ENCODE peak calls at places on chromosomes 13 and 19, in four cellular contexts. One of them, this sample, is unnamed.

GRCh38 chr13:106471957-106472543 is 63.4 kb downstream of the EFNB2 start:
- DNase-seq in omental fat pad: peak
- DNase-seq in cardiac fibroblast: peak
- DNase-seq in CD4-positive, alpha-beta T cell: no peak
- DNase-seq in this sample: no peak

GRCh38 chr13:113666324-113666660 is 727 bp upstream of the GRK1 start:
- DNase-seq in omental fat pad: no peak
- DNase-seq in cardiac fibroblast: no peak
- DNase-seq in CD4-positive, alpha-beta T cell: no peak
- DNase-seq in this sample: peak

GRCh38 chr13:109859216-109859835 is 72.9 kb upstream of the IRS2 start:
- DNase-seq in omental fat pad: no peak
- DNase-seq in cardiac fibroblast: no peak
- DNase-seq in CD4-positive, alpha-beta T cell: no peak
- DNase-seq in this sample: no peak

GRCh38 chr19:55210120-55210493 is 806 bp upstream of the PTPRH start:
- DNase-seq in omental fat pad: no peak
- DNase-seq in cardiac fibroblast: peak
- DNase-seq in CD4-positive, alpha-beta T cell: no peak
- DNase-seq in this sample: no peak

GRCh38 chr19:21848706-21849105 is 12.7 kb upstream of the ZNF43 start:
- DNase-seq in omental fat pad: no peak
- DNase-seq in cardiac fibroblast: peak
- DNase-seq in CD4-positive, alpha-beta T cell: no peak
- DNase-seq in this sample: no peak

GRCh38 chr13:104086759-104087158 is 1020.5 kb upstream of the SLC10A2 start:
- DNase-seq in omental fat pad: no peak
- DNase-seq in cardiac fibroblast: peak
- DNase-seq in CD4-positive, alpha-beta T cell: no peak
- DNase-seq in this sample: no peak

GRCh38 chr13:40064154-40064713 is 408.8 kb downstream of the COG6 start:
- DNase-seq in omental fat pad: no peak
- DNase-seq in cardiac fibroblast: no peak
- DNase-seq in CD4-positive, alpha-beta T cell: no peak
- DNase-seq in this sample: no peak

GRCh38 chr13:49560270-49561063 is 24.9 kb downstream of the RCBTB1 start:
- DNase-seq in omental fat pad: no peak
- DNase-seq in cardiac fibroblast: peak
- DNase-seq in CD4-positive, alpha-beta T cell: no peak
- DNase-seq in this sample: no peak

GRCh38 chr13:70729369-70729768 is 621.1 kb upstream of the KLHL1 start:
- DNase-seq in omental fat pad: no peak
- DNase-seq in cardiac fibroblast: no peak
- DNase-seq in CD4-positive, alpha-beta T cell: no peak
- DNase-seq in this sample: no peak

GRCh38 chr13:70723732-70724131 is 615.5 kb upstream of the KLHL1 start:
- DNase-seq in omental fat pad: no peak
- DNase-seq in cardiac fibroblast: no peak
- DNase-seq in CD4-positive, alpha-beta T cell: no peak
- DNase-seq in this sample: no peak
- TF ChIP-seq CTCF in omental fat pad: no peak
- TF ChIP-seq CTCF in cardiac fibroblast: no peak
- TF ChIP-seq CTCF in CD4-positive, alpha-beta T cell: no peak
- TF ChIP-seq CTCF in this sample: no peak

GRCh38 chr19:52274191-52274590 is 4.8 kb downstream of the ZNF766 start:
- DNase-seq in omental fat pad: no peak
- DNase-seq in cardiac fibroblast: no peak
- DNase-seq in CD4-positive, alpha-beta T cell: no peak
- DNase-seq in this sample: no peak
- TF ChIP-seq CTCF in omental fat pad: no peak
- TF ChIP-seq CTCF in cardiac fibroblast: no peak
- TF ChIP-seq CTCF in CD4-positive, alpha-beta T cell: no peak
- TF ChIP-seq CTCF in this sample: no peak

GRCh38 chr19:35139618-35139943 is 957 bp downstream of the FXYD1 start:
- DNase-seq in omental fat pad: no peak
- DNase-seq in cardiac fibroblast: no peak
- DNase-seq in CD4-positive, alpha-beta T cell: no peak
- DNase-seq in this sample: no peak
- TF ChIP-seq CTCF in omental fat pad: no peak
- TF ChIP-seq CTCF in cardiac fibroblast: no peak
- TF ChIP-seq CTCF in CD4-positive, alpha-beta T cell: no peak
- TF ChIP-seq CTCF in this sample: no peak

GRCh38 chr13:60134376-60134775 is 29.4 kb downstream of the DIAPH3 start:
- DNase-seq in omental fat pad: no peak
- DNase-seq in cardiac fibroblast: peak
- DNase-seq in CD4-positive, alpha-beta T cell: no peak
- DNase-seq in this sample: no peak
- TF ChIP-seq CTCF in omental fat pad: no peak
- TF ChIP-seq CTCF in cardiac fibroblast: peak
- TF ChIP-seq CTCF in CD4-positive, alpha-beta T cell: no peak
- TF ChIP-seq CTCF in this sample: no peak

GRCh38 chr19:40502647-40503046 is 35.8 kb downstream of the SPTBN4 start:
- DNase-seq in omental fat pad: no peak
- DNase-seq in cardiac fibroblast: peak
- DNase-seq in CD4-positive, alpha-beta T cell: no peak
- DNase-seq in this sample: no peak
- TF ChIP-seq CTCF in omental fat pad: no peak
- TF ChIP-seq CTCF in cardiac fibroblast: peak
- TF ChIP-seq CTCF in CD4-positive, alpha-beta T cell: no peak
- TF ChIP-seq CTCF in this sample: no peak

DNA sequence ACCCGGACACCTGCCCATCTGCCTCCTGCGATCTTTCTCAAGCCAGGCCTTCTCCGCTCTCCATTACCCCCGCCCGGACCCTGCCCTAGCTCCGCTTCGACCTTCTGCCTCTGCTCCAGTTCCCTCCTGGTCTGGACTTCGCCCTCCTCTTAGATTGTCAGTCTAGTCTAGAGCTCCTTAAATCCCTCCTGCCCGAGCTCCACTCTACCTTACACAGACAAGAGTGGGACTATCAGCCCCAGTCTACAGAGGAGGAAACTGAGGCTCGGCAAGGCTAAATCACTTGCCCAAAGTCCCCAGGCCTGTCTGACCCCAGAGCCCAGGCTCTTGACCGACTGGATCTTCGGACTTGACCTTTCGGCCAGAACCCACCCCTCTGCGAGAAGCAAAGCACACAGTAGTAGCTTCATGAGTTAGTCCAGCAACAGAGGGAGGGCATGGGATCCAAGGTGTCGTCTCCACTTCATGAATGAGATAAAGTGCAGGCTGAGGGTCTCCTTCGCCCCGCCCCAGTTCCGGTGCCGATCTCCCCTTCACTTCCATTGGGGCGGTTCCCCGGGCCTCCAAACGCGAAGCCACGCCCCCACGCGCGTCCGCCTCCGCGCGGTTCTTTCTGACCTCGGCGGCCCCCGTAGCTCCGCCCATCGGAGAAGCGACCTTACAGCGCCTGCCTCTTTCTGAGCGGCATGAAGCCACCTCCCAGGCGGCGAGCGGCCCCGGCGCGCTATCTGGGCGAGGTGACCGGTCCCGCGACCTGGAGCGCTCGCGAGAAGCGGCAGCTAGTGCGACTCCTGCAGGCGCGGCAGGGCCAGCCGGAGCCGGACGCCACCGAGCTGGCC is at the start of gene SNAPC2:
- DNase-seq in omental fat pad: peak
- DNase-seq in cardiac fibroblast: peak
- DNase-seq in CD4-positive, alpha-beta T cell: peak
- DNase-seq in this sample: peak
- TF ChIP-seq CTCF in omental fat pad: no peak
- TF ChIP-seq CTCF in cardiac fibroblast: no peak
- TF ChIP-seq CTCF in CD4-positive, alpha-beta T cell: no peak
- TF ChIP-seq CTCF in this sample: peak

DNA sequence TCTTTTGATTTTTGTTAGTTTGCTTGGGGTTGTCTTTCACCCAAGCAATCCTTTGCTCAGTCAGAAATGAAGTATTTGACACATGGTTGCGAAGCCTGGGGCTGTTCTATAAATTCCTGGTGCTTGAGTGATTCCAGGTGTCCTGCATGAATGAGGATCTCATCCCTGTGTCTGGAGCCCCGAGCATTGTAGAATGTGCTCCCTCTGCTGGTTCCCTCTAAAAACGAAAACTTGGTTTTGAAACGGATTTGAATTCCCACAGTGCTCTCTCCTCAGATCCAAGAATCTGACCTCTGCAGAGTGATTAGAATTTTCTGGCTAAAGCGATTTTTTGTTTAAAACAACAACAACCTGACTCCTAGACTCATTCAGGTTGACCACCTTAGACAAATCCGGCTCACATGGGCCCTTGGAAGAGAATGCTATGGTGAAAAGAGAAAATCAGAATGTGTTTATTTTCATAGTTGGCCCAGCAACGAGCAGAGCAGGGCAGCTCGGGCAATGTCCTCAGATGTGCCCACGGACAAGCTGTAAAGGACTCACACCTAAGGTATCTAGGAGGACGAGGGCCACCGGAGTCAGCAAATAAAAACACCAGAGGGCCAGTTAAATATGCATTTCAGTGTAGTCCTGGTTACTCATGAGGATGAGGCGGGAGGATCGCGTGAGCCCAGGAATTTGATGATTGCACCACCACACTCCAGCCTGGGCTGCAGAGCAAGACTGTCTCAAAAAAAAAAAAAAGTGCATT is 8.7 kb upstream of the ATP12A start:
- DNase-seq in omental fat pad: peak
- DNase-seq in cardiac fibroblast: peak
- DNase-seq in CD4-positive, alpha-beta T cell: no peak
- DNase-seq in this sample: peak
- TF ChIP-seq CTCF in omental fat pad: no peak
- TF ChIP-seq CTCF in cardiac fibroblast: peak
- TF ChIP-seq CTCF in CD4-positive, alpha-beta T cell: peak
- TF ChIP-seq CTCF in this sample: peak

GRCh38 chr19:44947041-44947581 is 1.3 kb downstream of the APOC2 start:
- DNase-seq in omental fat pad: no peak
- DNase-seq in cardiac fibroblast: no peak
- DNase-seq in CD4-positive, alpha-beta T cell: no peak
- DNase-seq in this sample: no peak

GRCh38 chr19:44942067-44942571 is at the start of gene APOC4:
- DNase-seq in omental fat pad: no peak
- DNase-seq in cardiac fibroblast: no peak
- DNase-seq in CD4-positive, alpha-beta T cell: no peak
- DNase-seq in this sample: no peak

GRCh38 chr19:44948237-44948636 is 2.4 kb downstream of the APOC2 start:
- DNase-seq in omental fat pad: no peak
- DNase-seq in cardiac fibroblast: no peak
- DNase-seq in CD4-positive, alpha-beta T cell: no peak
- DNase-seq in this sample: no peak

GRCh38 chr19:44939668-44940067 is 2.4 kb upstream of the APOC4 start:
- DNase-seq in omental fat pad: no peak
- DNase-seq in cardiac fibroblast: no peak
- DNase-seq in CD4-positive, alpha-beta T cell: no peak
- DNase-seq in this sample: no peak

DNA sequence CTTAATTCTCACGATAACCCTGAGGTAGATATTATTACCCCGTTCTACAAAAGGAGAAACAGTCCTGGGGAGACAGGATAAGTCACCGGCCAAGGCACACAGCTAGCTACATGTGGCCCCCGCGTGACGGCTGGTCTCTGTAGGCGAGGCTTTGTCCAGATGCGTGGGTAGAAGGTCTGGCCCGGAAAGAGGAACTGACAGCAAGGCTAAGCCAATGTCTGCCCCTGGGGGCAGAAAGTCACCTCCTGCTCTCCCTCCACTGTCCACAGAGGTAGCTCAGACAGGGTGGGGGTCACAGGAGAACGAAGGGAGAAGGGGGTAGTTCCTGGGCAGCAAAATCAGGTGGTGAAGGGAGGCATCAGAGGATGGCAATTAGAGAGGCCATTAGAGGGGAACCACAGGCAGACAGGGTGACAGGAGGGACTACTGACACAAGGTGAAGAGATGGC is 1.8 kb downstream of the APOC4 start:
- DNase-seq in omental fat pad: no peak
- DNase-seq in cardiac fibroblast: no peak
- DNase-seq in CD4-positive, alpha-beta T cell: no peak
- DNase-seq in this sample: no peak
- TF ChIP-seq CTCF in omental fat pad: no peak
- TF ChIP-seq CTCF in cardiac fibroblast: no peak
- TF ChIP-seq CTCF in CD4-positive, alpha-beta T cell: no peak
- TF ChIP-seq CTCF in this sample: no peak

This sample was measured in mesothelial cell of epicardium.